ENCODE peak calls at places on chromosomes 13 and 19, in eight cellular contexts. V is lower leg skin; P is HT1080; T is upper lobe of left lung; M is NCI-H526; O is stimulated activated naive CD8-positive, alpha-beta T cell treated with anti-CD3 and anti-CD28 coated beads, Interleukin-15, Interleukin-2, amounts not matched to agents 100 U/mL and 50 U/mL, for 24 hours; Z is GM20000; L is LNCaP clone FGC. R is an unnamed sample.

GRCh38 chr19:23799321-23799720 is 40.6 kb upstream of the ZNF681 start:
- DNase-seq in O (peak), L (no peak), T (no peak), Z (no peak), P (no peak), M (no peak), V (no peak), R (no peak)

GRCh38 chr13:75739244-75739868 is 103.2 kb downstream of the LMO7 start:
- DNase-seq in Z (no peak), P (peak), M (no peak), T (no peak), V (no peak), L (no peak), O (no peak), R (no peak)

GRCh38 chr13:112859817-112860190 is 109.2 kb upstream of the MCF2L start:
- DNase-seq in Z (peak), V (peak), T (no peak), O (no peak), P (peak), L (no peak), M (no peak), R (peak)

GRCh38 chr13:48976677-48977625 is 1.2 kb downstream of the FNDC3A start:
- DNase-seq in T (no peak), M (peak), P (no peak), L (peak), O (no peak), Z (no peak), V (no peak), R (peak)

GRCh38 chr13:91719033-91719432 is 320.6 kb downstream of the GPC5 start:
- DNase-seq in L (no peak), O (no peak), P (peak), T (no peak), Z (no peak), M (no peak), V (no peak), R (peak)

GRCh38 chr19:1449467-1450442 is at the start of gene APC2:
- DNase-seq in Z (peak), L (no peak), P (no peak), O (peak), V (no peak), T (peak), M (no peak), R (no peak)

GRCh38 chr19:30084390-30084819 is 142.4 kb downstream of the URI1 start:
- DNase-seq in T (no peak), V (no peak), Z (no peak), P (no peak), M (no peak), O (no peak), L (no peak), R (no peak)

GRCh38 chr19:54439174-54439851 is 9.7 kb upstream of the LENG8 start:
- DNase-seq in O (peak), Z (no peak), P (no peak), M (no peak), V (no peak), T (no peak), L (no peak), R (peak)

GRCh38 chr19:3365447-3366103 is 808 bp upstream of the NFIC start:
- DNase-seq in V (peak), M (no peak), T (peak), O (no peak), P (peak), L (no peak), Z (no peak), R (no peak)

GRCh38 chr13:110126391-110126961 is 180.5 kb downstream of the COL4A1 start:
- DNase-seq in M (no peak), Z (no peak), V (peak), L (no peak), P (peak), T (peak), O (no peak), R (peak)

GRCh38 chr19:34976611-34977010 is 12.6 kb upstream of the ZNF792 start:
- DNase-seq in V (peak), P (no peak), M (no peak), O (no peak), L (no peak), Z (no peak), T (no peak), R (no peak)